ENCODE peak calls at places on chromosome 5, in six cellular contexts. F, J, H, Y, S and P are unnamed samples. For H3K36me3 and H3K4me1, the result is how much of the 10 kb centered on the place peaks cover.

GRCh38 chr5:144309265-144309664 is 138.6 kb downstream of the KCTD16 start:
- DNase-seq in F (no peak), J (no peak), H (no peak), Y (no peak), S (no peak), P (no peak)

GRCh38 chr5:1193591-1193985 is 7.8 kb upstream of the SLC6A19 start:
- DNase-seq in F (no peak), J (no peak), H (no peak), Y (no peak), S (no peak), P (no peak)

GRCh38 chr5:181243020-181243520 is 636 bp downstream of the RACK1 start:
- DNase-seq in F (no peak), J (no peak), H (no peak), Y (peak), S (no peak), P (no peak)

GRCh38 chr5:154860123-154860522 is 1.7 kb downstream of the CNOT8 start:
- DNase-seq in F (no peak), J (no peak), H (no peak), Y (peak), S (peak), P (no peak)

GRCh38 chr5:137648361-137648760 is 87.5 kb downstream of the KLHL3 start:
- DNase-seq in F (no peak), J (no peak), H (no peak), Y (no peak), S (no peak), P (no peak)

GRCh38 chr5:219492-219891 is 1.4 kb downstream of the SDHA start:
- DNase-seq in F (no peak), J (no peak), H (no peak), Y (no peak), S (no peak), P (no peak)

GRCh38 chr5:10333154-10334006 is 20.1 kb upstream of the MARCHF6 start:
- DNase-seq in F (peak), J (peak), H (no peak), Y (no peak), S (peak), P (no peak)

GRCh38 chr5:148401604-148402003 is 17.8 kb downstream of the FBXO38 start:
- DNase-seq in F (no peak), J (no peak), H (no peak), Y (no peak), S (no peak), P (no peak)

GRCh38 chr5:10532421-10532820 is 31.4 kb upstream of the ANKRD33B start:
- DNase-seq in F (peak), J (no peak), H (peak), Y (peak), S (no peak), P (no peak)

GRCh38 chr5:371811-372555 is 50.5 kb downstream of the AHRR start:
- DNase-seq in F (peak), J (peak), H (no peak), Y (no peak), S (no peak), P (peak)

GRCh38 chr5:93622240-93622885 is 39.3 kb downstream of the NR2F1 start:
- DNase-seq in F (no peak), J (no peak), H (no peak), Y (no peak), S (peak), P (no peak)

GRCh38 chr5:31496891-31497290 is 35.0 kb downstream of the DROSHA start:
- DNase-seq in F (no peak), J (no peak), H (no peak), Y (no peak), S (no peak), P (no peak)

GRCh38 chr5:31492824-31493223 is 39.1 kb downstream of the DROSHA start:
- DNase-seq in F (no peak), J (no peak), H (no peak), Y (no peak), S (peak), P (no peak)

GRCh38 chr5:31500256-31500655 is 31.6 kb downstream of the DROSHA start:
- DNase-seq in F (no peak), J (no peak), H (no peak), Y (no peak), S (no peak), P (no peak)

GRCh38 chr5:31496301-31496700 is 35.6 kb downstream of the DROSHA start:
- DNase-seq in F (no peak), J (no peak), H (no peak), Y (no peak), S (no peak), P (no peak)

DNA sequence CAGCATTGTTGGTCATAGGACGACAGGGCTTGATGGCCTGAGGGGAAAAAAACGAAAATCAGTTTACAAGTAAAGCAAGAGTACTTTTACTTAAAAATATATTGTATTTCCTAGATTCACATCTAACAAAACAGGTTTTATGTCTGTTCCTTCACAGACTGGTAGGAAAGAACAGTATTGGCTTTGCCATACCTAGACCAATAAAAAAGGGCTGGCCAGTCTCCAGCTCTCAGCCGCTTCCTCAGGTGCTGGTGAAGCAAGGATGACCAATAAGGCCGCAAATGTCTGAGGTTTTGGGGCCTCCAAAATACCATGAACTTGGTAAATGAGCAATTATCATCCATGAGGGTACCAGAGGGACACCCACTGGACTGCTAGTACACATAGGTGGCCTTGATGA is 36.6 kb downstream of the DROSHA start:
- DNase-seq in F (no peak), J (no peak), H (no peak), Y (no peak), S (no peak), P (no peak)
- TF ChIP-seq POLR2AphosphoS5 in F (no peak), J (no peak), H (no peak), Y (no peak), S (no peak), P (no peak)

GRCh38 chr5:178210073-178210526 is 5.8 kb downstream of the HNRNPAB start:
- DNase-seq in F (peak), J (no peak), H (no peak), Y (peak), S (peak), P (no peak)

GRCh38 chr5:178209334-178210072 is 5.2 kb downstream of the HNRNPAB start:
- DNase-seq in F (peak), J (no peak), H (no peak), Y (peak), S (no peak), P (no peak)

GRCh38 chr5:178207183-178207916 is 3.0 kb downstream of the HNRNPAB start:
- DNase-seq in F (peak), J (peak), H (no peak), Y (peak), S (no peak), P (peak)

GRCh38 chr5:178207917-178208280 is 3.6 kb downstream of the HNRNPAB start:
- DNase-seq in F (peak), J (peak), H (no peak), Y (peak), S (no peak), P (no peak)

GRCh38 chr5:178208540-178209227 is 4.4 kb downstream of the HNRNPAB start:
- DNase-seq in F (peak), J (no peak), H (peak), Y (peak), S (peak), P (peak)
- H3K36me3 ChIP-seq in F (half or more), J (half or more), H (half or more), Y (half or more), S (half or more), P (under half)

GRCh38 chr5:72407541-72407940 is 87.4 kb downstream of the PTCD2 start:
- DNase-seq in F (no peak), J (no peak), H (no peak), Y (no peak), S (no peak), P (no peak)
- H3K4me1 ChIP-seq in F (under half), J (under half), H (under half), Y (under half), S (under half), P (under half)

GRCh38 chr5:5077236-5077635 is 62.9 kb upstream of the ADAMTS16 start:
- DNase-seq in F (no peak), J (no peak), H (no peak), Y (no peak), S (peak), P (no peak)

GRCh38 chr5:5079871-5080270 is 60.3 kb upstream of the ADAMTS16 start:
- DNase-seq in F (no peak), J (no peak), H (no peak), Y (no peak), S (no peak), P (no peak)

GRCh38 chr5:5080790-5081189 is 59.3 kb upstream of the ADAMTS16 start:
- DNase-seq in F (no peak), J (no peak), H (no peak), Y (no peak), S (no peak), P (no peak)

DNA sequence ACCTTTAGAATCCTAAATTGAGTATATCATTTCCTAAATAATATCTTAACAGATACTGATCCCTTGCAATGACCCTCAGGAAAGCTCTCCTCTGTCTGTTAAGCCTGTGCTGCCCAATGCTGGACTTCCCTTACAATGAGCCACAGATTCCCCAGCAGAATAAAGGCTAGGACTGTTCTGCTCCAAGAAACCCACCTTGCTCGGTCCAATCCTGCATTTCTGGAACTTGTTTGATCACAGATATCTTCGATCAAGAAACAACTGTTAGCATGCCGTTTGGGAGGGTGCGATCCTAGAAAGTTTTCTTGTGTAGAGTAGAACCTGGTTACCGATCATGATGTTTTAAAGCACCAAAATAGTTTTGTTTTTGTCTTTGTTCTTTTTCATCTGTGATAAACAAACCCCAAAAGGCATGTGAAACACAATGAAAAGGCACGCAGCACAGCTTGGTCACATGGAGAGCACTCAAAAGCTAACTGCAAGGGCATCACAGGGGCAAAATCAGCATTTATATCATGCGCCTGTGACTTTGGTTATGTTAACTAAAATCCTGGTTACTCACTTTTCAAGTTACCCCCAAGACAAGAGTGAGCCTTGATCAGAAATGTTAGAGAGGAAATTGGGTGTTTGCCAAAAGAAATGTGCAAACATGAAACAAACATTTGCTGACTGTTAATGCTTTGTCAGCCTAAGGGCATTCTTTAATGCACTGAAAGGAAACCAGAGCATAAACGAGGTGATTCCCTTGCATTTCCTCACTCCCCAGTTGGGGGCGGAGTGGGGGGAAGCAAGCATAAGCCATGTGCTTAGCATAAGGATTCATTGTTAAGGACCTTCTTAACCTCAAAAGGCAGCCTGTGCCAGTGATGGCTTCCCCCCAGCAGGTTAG is 61.9 kb upstream of the ADAMTS16 start:
- DNase-seq in F (no peak), J (no peak), H (peak), Y (no peak), S (peak), P (no peak)
- TF ChIP-seq POLR2AphosphoS5 in F (no peak), J (no peak), H (no peak), Y (no peak), S (no peak), P (no peak)